ENCODE peak calls at places on chromosomes 16 and 17, in five cellular contexts. H is GM13977, M is endothelial cell of umbilical vein, U is epithelial cell of esophagus, W is breast epithelium. K is an unnamed sample.

GRCh38 chr17:57898487-57899311 is 48.9 kb upstream of the MRPS23 start:
- DNase-seq in H (no peak), M (no peak), U (no peak), W (no peak), K (no peak)

GRCh38 chr17:64262125-64262421 is 987 bp downstream of the TEX2 start:
- DNase-seq in H (peak; percentile 32), M (no peak), U (no peak), W (no peak), K (no peak)

GRCh38 chr17:17672453-17673368 is 8.5 kb upstream of the RAI1 start:
- DNase-seq in H (no peak), M (no peak), U (no peak), W (no peak), K (no peak)

GRCh38 chr16:72832640-72833039 is 215.3 kb downstream of the ZFHX3 start:
- DNase-seq in H (peak; percentile 63), M (peak; percentile 78), U (peak; percentile 71), W (peak; percentile 83), K (peak; percentile 78)

GRCh38 chr17:67421869-67422273 is 44.8 kb downstream of the PITPNC1 start:
- DNase-seq in H (peak; percentile 55), M (peak; percentile 81), U (peak; percentile 100), W (no peak), K (peak; percentile 22)

GRCh38 chr16:30715777-30716445 is 16.9 kb downstream of the SRCAP start:
- DNase-seq in H (peak; percentile 48), M (no peak), U (peak; percentile 80), W (no peak), K (no peak)

GRCh38 chr17:8492121-8492520 is 56.4 kb downstream of the NDEL1 start:
- DNase-seq in H (no peak), M (no peak), U (no peak), W (no peak), K (no peak)

GRCh38 chr16:89525146-89525913 is 17.1 kb downstream of the SPG7 start:
- DNase-seq in H (peak; percentile 65), M (no peak), U (no peak), W (no peak), K (peak; percentile 64)

GRCh38 chr16:73048292-73049050 is 543 bp upstream of the ZFHX3 start:
- DNase-seq in H (no peak), M (peak; percentile 30), U (no peak), W (no peak), K (no peak)

GRCh38 chr17:29726721-29727252 is 104.1 kb upstream of the CORO6 start:
- DNase-seq in H (no peak), M (peak; percentile 96), U (peak; percentile 36), W (no peak), K (peak; percentile 44)

GRCh38 chr17:9401434-9401833 is 174.2 kb downstream of the STX8 start:
- DNase-seq in H (no peak), M (no peak), U (peak; percentile 96), W (no peak), K (no peak)

GRCh38 chr16:87435399-87436224 is 43.5 kb downstream of the MAP1LC3B start:
- DNase-seq in H (no peak), M (peak; percentile 95), U (peak; percentile 43), W (no peak), K (no peak)

GRCh38 chr16:84084570-84085270 is 32.0 kb downstream of the MBTPS1 start:
- DNase-seq in H (peak; percentile 81), M (peak; percentile 66), U (peak; percentile 85), W (peak; percentile 71), K (peak; percentile 81)

GRCh38 chr17:9101356-9101755 is 80.0 kb downstream of the NTN1 start:
- DNase-seq in H (no peak), M (no peak), U (no peak), W (no peak), K (no peak)

GRCh38 chr17:32445075-32445427 is 741 bp downstream of the PSMD11 start:
- DNase-seq in H (no peak), M (peak; percentile 76), U (peak; percentile 89), W (no peak), K (no peak)

GRCh38 chr17:32444301-32445074 is at the start of gene PSMD11:
- DNase-seq in H (peak; percentile 98), M (peak; percentile 97), U (peak; percentile 97), W (peak; percentile 92), K (peak; percentile 98)

GRCh38 chr17:32445497-32445896 is 1.2 kb downstream of the PSMD11 start:
- DNase-seq in H (no peak), M (no peak), U (no peak), W (no peak), K (peak; percentile 9)

GRCh38 chr17:32441886-32442285 is 2.4 kb upstream of the PSMD11 start:
- DNase-seq in H (no peak), M (no peak), U (no peak), W (no peak), K (no peak)

DNA sequence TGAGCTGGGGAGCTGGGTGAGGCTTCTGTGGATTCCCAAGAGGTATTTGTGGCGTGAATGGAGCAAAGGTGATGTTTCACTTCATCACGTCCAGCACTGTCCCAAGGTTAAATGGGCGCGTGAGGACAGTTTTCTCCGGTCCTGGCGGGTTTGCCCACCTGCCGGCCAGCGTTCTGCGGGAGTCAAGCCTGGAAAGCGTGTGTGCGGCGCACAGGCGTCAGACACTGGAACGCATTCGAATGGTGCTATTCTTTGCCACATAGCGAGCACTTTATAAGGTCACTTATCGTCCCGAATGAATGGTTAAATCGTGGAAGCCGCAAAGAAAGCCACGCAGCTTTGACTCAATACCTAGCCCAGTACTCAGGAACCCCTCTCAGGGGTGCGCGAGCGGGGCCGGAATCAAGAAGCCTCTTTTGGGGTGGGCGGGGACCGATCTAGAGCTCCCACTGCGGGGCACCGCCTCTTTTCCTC is 446 bp upstream of the PSMD11 start:
- DNase-seq in H (no peak), M (no peak), U (no peak), W (no peak), K (no peak)
- TF ChIP-seq CTCF in H (no peak), M (no peak), U (no peak), W (no peak), K (no peak)

DNA sequence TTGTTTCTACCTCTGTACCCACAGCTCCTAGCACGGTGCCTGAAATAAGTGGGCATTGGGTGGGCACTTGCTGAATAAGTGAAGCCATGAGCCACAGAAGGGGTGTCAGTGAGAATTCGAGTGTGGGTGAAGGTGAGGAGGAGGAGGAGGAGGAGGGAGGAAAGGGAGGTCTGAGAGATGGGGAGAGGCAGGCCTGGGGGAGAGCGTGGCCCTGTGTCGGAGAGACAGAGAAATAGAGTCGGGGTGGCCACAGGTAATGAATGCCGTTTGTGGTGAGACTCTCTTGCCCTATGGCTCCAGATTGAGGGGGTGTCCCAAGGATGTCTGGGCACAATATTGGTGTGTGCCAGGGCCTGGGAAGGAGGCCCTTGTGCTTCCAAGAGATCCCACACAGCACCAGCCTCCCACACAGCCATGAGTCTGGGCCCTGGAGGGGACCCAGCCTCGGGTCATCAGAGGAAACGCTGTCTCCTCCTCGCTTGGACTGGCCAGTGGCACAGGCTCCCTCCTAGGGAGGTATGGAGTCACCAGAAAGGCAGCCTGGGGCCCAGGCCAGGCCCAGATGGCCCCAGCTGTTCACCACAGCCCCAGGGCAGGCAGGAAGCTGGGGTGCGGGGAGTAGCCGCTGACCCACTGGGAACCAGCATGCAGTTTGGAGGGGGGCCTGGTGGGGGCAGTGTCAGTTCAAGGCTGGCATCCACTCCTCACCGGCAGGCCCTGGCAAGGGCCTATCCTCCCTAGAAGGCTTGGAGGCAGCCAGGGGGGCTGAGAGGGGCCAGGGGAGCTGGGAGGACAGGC is 49.0 kb downstream of the SDK2 start:
- DNase-seq in H (peak; percentile 67), M (no peak), U (peak; percentile 36), W (no peak), K (no peak)
- TF ChIP-seq CTCF in H (peak; percentile 36), M (no peak), U (peak; percentile 56), W (no peak), K (no peak)

DNA sequence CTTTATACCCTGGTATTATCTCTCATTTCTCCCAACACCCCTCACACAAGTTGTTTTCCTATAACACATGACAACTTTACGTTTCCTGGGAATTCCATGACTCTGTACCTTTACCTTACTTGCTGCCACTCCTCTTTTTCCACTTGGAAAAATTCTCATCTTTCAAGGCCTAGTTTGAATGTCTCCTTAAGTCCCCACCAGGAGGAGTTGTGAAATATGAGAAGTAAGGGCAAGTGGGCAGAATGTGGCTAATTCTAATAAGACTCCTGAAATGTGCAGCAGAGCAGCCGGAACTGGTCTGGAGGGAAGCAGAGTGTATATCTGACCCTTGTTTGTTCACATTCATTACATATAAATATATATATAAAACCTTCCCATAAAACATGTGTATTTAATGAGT is 39.7 kb downstream of the BRCA1 start:
- DNase-seq in H (no peak), M (peak; percentile 7), U (peak; percentile 5), W (no peak), K (no peak)
- TF ChIP-seq CTCF in H (no peak), M (no peak), U (no peak), W (no peak), K (no peak)

DNA sequence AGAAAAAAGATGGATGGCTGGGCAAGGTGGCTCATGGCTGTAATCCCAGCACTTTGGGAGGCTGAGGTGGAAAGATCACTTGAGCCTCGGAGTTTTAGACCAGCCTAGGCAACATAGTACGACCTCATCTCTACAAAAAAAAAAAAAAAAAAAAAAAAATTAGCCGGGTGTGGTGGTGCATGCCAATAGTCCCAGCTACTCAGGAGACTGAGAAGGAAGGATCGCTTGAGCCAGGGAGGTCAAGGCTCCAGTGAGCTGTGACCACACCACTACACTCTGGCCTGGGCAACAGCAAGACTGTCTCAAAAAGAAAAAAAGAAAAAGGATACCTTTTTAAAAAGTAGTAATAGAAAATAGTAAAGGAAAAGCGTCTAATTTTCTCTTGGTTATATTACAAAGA is 20.7 kb downstream of the ZNF652 start:
- DNase-seq in H (no peak), M (no peak), U (no peak), W (no peak), K (no peak)
- TF ChIP-seq CTCF in H (no peak), M (no peak), U (no peak), W (no peak), K (no peak)

GRCh38 chr16:2971134-2971984 is 2.2 kb downstream of the PAQR4 start:
- DNase-seq in H (no peak), M (no peak), U (no peak), W (no peak), K (no peak)
- TF ChIP-seq CTCF in H (no peak), M (no peak), U (no peak), W (no peak), K (no peak)

GRCh38 chr17:3534881-3535252 is 22.7 kb downstream of the TRPV3 start:
- DNase-seq in H (peak; percentile 59), M (no peak), U (peak; percentile 20), W (no peak), K (peak; percentile 65)

GRCh38 chr17:3533752-3534151 is 23.9 kb downstream of the TRPV3 start:
- DNase-seq in H (no peak), M (no peak), U (no peak), W (no peak), K (no peak)

GRCh38 chr17:3532859-3533142 is 24.8 kb downstream of the TRPV3 start:
- DNase-seq in H (no peak), M (no peak), U (no peak), W (no peak), K (no peak)

GRCh38 chr17:3536736-3537135 is 20.9 kb downstream of the TRPV3 start:
- DNase-seq in H (no peak), M (no peak), U (no peak), W (no peak), K (no peak)

GRCh38 chr17:3535253-3535995 is 22.2 kb downstream of the TRPV3 start:
- DNase-seq in H (peak; percentile 90), M (peak; percentile 27), U (peak; percentile 68), W (no peak), K (peak; percentile 90)
- TF ChIP-seq CTCF in H (peak; percentile 90), M (peak; percentile 62), U (peak; percentile 46), W (peak; percentile 26), K (peak; percentile 68)

K was measured in GM20000.